ENCODE peak calls at places on chromosomes 12 and 14, in nine cellular contexts. H is OCI-M1; K is foreskin fibroblast; Q is AG08395; X is activated naive CD8-positive, alpha-beta T cell treated with anti-CD3 and anti-CD28 coated beads, Interleukin-2, amount 50 U/mL, for 16 hours; J is GM19239; U is lower leg skin; D is IMR-90; E is mucosa of descending colon. O is an unnamed sample.

GRCh38 chr14:91482278-91483023 is 27.7 kb downstream of the PPP4R3A start:
- DNase-seq in H (peak), K (peak), Q (peak), X (no peak), J (no peak), U (no peak), D (peak), E (no peak), O (no peak)

GRCh38 chr14:69571879-69572633 is 2.6 kb downstream of the CCDC177 start:
- DNase-seq in H (no peak), K (peak), Q (no peak), X (no peak), J (no peak), U (no peak), D (peak), E (no peak), O (peak)

GRCh38 chr14:95107711-95108110 is 49.6 kb downstream of the DICER1 start:
- DNase-seq in H (no peak), K (no peak), Q (no peak), X (no peak), J (no peak), U (no peak), D (no peak), E (no peak), O (no peak)

GRCh38 chr12:105574056-105574715 is 243.7 kb downstream of the C12orf75 start:
- DNase-seq in H (no peak), K (no peak), Q (no peak), X (no peak), J (no peak), U (no peak), D (no peak), E (no peak), O (no peak)

GRCh38 chr12:126474703-126475102 is 1409.5 kb downstream of the AACS start:
- DNase-seq in H (no peak), K (no peak), Q (no peak), X (no peak), J (no peak), U (no peak), D (no peak), E (no peak), O (no peak)

GRCh38 chr12:56581418-56582145 is 48.5 kb downstream of the BAZ2A start:
- DNase-seq in H (peak), K (peak), Q (no peak), X (no peak), J (no peak), U (no peak), D (peak), E (no peak), O (no peak)

GRCh38 chr12:12441891-12442461 is 85.1 kb downstream of the BORCS5 start:
- DNase-seq in H (peak), K (no peak), Q (no peak), X (no peak), J (no peak), U (no peak), D (peak), E (peak), O (no peak)

GRCh38 chr12:111256629-111257434 is 112.1 kb downstream of the PHETA1 start:
- DNase-seq in H (no peak), K (no peak), Q (no peak), X (no peak), J (no peak), U (no peak), D (no peak), E (no peak), O (no peak)

GRCh38 chr12:2319747-2320146 is 267.0 kb downstream of the CACNA1C start:
- DNase-seq in H (no peak), K (peak), Q (peak), X (no peak), J (no peak), U (no peak), D (peak), E (no peak), O (no peak)

GRCh38 chr12:46664771-46665287 is 161.0 kb downstream of the SLC38A4 start:
- DNase-seq in H (peak), K (peak), Q (peak), X (no peak), J (no peak), U (no peak), D (peak), E (no peak), O (peak)

GRCh38 chr12:80068173-80068572 is 31.2 kb upstream of the OTOGL start:
- DNase-seq in H (peak), K (no peak), Q (no peak), X (no peak), J (no peak), U (no peak), D (no peak), E (no peak), O (no peak)

GRCh38 chr14:99080306-99080705 is 191.7 kb downstream of the BCL11B start:
- DNase-seq in H (no peak), K (no peak), Q (no peak), X (no peak), J (no peak), U (no peak), D (no peak), E (no peak), O (no peak)

GRCh38 chr12:31011746-31012567 is 61.7 kb upstream of the DDX11 start:
- DNase-seq in H (peak), K (no peak), Q (no peak), X (no peak), J (no peak), U (no peak), D (no peak), E (no peak), O (no peak)

GRCh38 chr14:76957224-76957881 is 71.2 kb downstream of the IRF2BPL start:
- DNase-seq in H (no peak), K (no peak), Q (no peak), X (no peak), J (no peak), U (no peak), D (no peak), E (peak), O (no peak)

GRCh38 chr14:34722723-34723545 is 8.5 kb upstream of the CFL2 start:
- DNase-seq in H (peak), K (peak), Q (peak), X (no peak), J (peak), U (peak), D (peak), E (no peak), O (peak)

GRCh38 chr12:55820679-55821078 is 2.8 kb downstream of the ORMDL2 start:
- DNase-seq in H (peak), K (peak), Q (no peak), X (no peak), J (no peak), U (no peak), D (no peak), E (no peak), O (no peak)

GRCh38 chr14:44010595-44010994 is 496.5 kb downstream of the FSCB start:
- DNase-seq in H (no peak), K (no peak), Q (no peak), X (no peak), J (no peak), U (no peak), D (no peak), E (no peak), O (no peak)

GRCh38 chr14:85958069-85958468 is 428.1 kb downstream of the FLRT2 start:
- DNase-seq in H (no peak), K (no peak), Q (no peak), X (no peak), J (no peak), U (no peak), D (no peak), E (no peak), O (no peak)

GRCh38 chr12:89451876-89452275 is 72.7 kb downstream of the GALNT4 start:
- DNase-seq in H (no peak), K (peak), Q (peak), X (no peak), J (no peak), U (no peak), D (peak), E (no peak), O (no peak)

GRCh38 chr14:85387181-85387580 is 142.8 kb upstream of the FLRT2 start:
- DNase-seq in H (no peak), K (peak), Q (no peak), X (no peak), J (no peak), U (no peak), D (no peak), E (no peak), O (no peak)

GRCh38 chr12:69039881-69040280 is 106.9 kb upstream of the CPM start:
- DNase-seq in H (peak), K (peak), Q (no peak), X (no peak), J (no peak), U (no peak), D (no peak), E (no peak), O (no peak)

GRCh38 chr14:79510659-79511058 is 700.6 kb downstream of the DIO2 start:
- DNase-seq in H (no peak), K (peak), Q (no peak), X (no peak), J (no peak), U (no peak), D (peak), E (no peak), O (no peak)

GRCh38 chr12:5480218-5480952 is 48.5 kb downstream of the NTF3 start:
- DNase-seq in H (no peak), K (peak), Q (peak), X (no peak), J (no peak), U (no peak), D (peak), E (no peak), O (no peak)

GRCh38 chr12:127340381-127340780 is 926.6 kb upstream of the TMEM132C start:
- DNase-seq in H (no peak), K (peak), Q (peak), X (no peak), J (no peak), U (no peak), D (no peak), E (no peak), O (no peak)

GRCh38 chr14:99181804-99182520 is 90.0 kb downstream of the BCL11B start:
- DNase-seq in H (no peak), K (no peak), Q (no peak), X (no peak), J (no peak), U (no peak), D (no peak), E (no peak), O (no peak)

GRCh38 chr12:75750950-75751349 is 239.5 kb upstream of the KRR1 start:
- DNase-seq in H (no peak), K (peak), Q (peak), X (no peak), J (no peak), U (no peak), D (peak), E (no peak), O (no peak)

GRCh38 chr14:73712540-73713141 is 1.5 kb downstream of the PNMA1 start:
- DNase-seq in H (peak), K (peak), Q (peak), X (no peak), J (no peak), U (no peak), D (peak), E (no peak), O (no peak)

GRCh38 chr12:54294152-54294913 is 6.5 kb downstream of the NFE2 start:
- DNase-seq in H (peak), K (peak), Q (peak), X (no peak), J (peak), U (no peak), D (no peak), E (peak), O (peak)

GRCh38 chr14:21978184-21978998 is 304.8 kb upstream of the OR4E1 start:
- DNase-seq in H (peak), K (no peak), Q (no peak), X (peak), J (peak), U (no peak), D (peak), E (no peak), O (peak)

GRCh38 chr12:674272-674781 is 11.1 kb upstream of the NINJ2 start:
- DNase-seq in H (peak), K (no peak), Q (no peak), X (peak), J (peak), U (no peak), D (peak), E (no peak), O (no peak)

GRCh38 chr12:45243963-45244362 is 28.1 kb downstream of the ANO6 start:
- DNase-seq in H (no peak), K (no peak), Q (no peak), X (no peak), J (no peak), U (no peak), D (no peak), E (no peak), O (no peak)

GRCh38 chr14:39097159-39097558 is 5.9 kb downstream of the SEC23A start:
- DNase-seq in H (no peak), K (no peak), Q (no peak), X (no peak), J (no peak), U (no peak), D (peak), E (no peak), O (no peak)

GRCh38 chr14:92625213-92625612 is 111.6 kb downstream of the RIN3 start:
- DNase-seq in H (no peak), K (peak), Q (peak), X (no peak), J (no peak), U (no peak), D (peak), E (no peak), O (peak)

GRCh38 chr12:52708010-52708409 is 4.7 kb upstream of the KRT77 start:
- DNase-seq in H (peak), K (no peak), Q (no peak), X (no peak), J (no peak), U (no peak), D (no peak), E (no peak), O (no peak)

O was measured in LoVo.